ENCODE peak calls at places on chromosomes 12 and 14, in five cellular contexts. T, L, E, V and Q are unnamed samples.

GRCh38 chr12:53127169-53127568 is 23.9 kb downstream of the SOAT2 start:
- DNase-seq in T (no peak), L (no peak), E (no peak), V (no peak), Q (no peak)

GRCh38 chr12:56115329-56115728 is 1.1 kb upstream of the RPL41 start:
- DNase-seq in T (no peak), L (no peak), E (no peak), V (peak; percentile 23), Q (peak; percentile 47)

GRCh38 chr12:54002278-54002914 is 2.4 kb downstream of the HOXC9 start:
- DNase-seq in T (no peak), L (no peak), E (no peak), V (no peak), Q (no peak)

GRCh38 chr12:6863586-6864321 is 3.6 kb upstream of the TPI1 start:
- DNase-seq in T (no peak), L (no peak), E (no peak), V (no peak), Q (no peak)

GRCh38 chr12:65280306-65280705 is 1.8 kb downstream of the MSRB3 start:
- DNase-seq in T (no peak), L (no peak), E (no peak), V (no peak), Q (no peak)

GRCh38 chr14:35669782-35670181 is 135.8 kb downstream of the INSM2 start:
- DNase-seq in T (no peak), L (no peak), E (no peak), V (peak; percentile 46), Q (peak; percentile 97)

GRCh38 chr12:58750484-58750883 is 169.8 kb downstream of the LRIG3 start:
- DNase-seq in T (no peak), L (no peak), E (no peak), V (peak; percentile 96), Q (peak; percentile 79)

GRCh38 chr14:104140463-104141331 is 2.3 kb downstream of the KIF26A start:
- DNase-seq in T (no peak), L (no peak), E (no peak), V (no peak), Q (no peak)

GRCh38 chr12:68276400-68276930 is 23.1 kb upstream of the IL22 start:
- DNase-seq in T (no peak), L (no peak), E (no peak), V (no peak), Q (no peak)

GRCh38 chr12:67741234-67741633 is 92.7 kb downstream of the DYRK2 start:
- DNase-seq in T (no peak), L (no peak), E (no peak), V (no peak), Q (no peak)

GRCh38 chr12:71664411-71665108 is 459 bp downstream of the THAP2 start:
- DNase-seq in T (no peak), L (no peak), E (no peak), V (peak; percentile 12), Q (peak; percentile 28)

GRCh38 chr12:49260165-49260564 is 4.7 kb upstream of the TUBA1C start:
- DNase-seq in T (no peak), L (no peak), E (no peak), V (peak; percentile 39), Q (peak; percentile 82)

GRCh38 chr12:55227643-55228042 is 6.8 kb downstream of the OR10A7 start:
- DNase-seq in T (no peak), L (no peak), E (no peak), V (no peak), Q (peak; percentile 12)

GRCh38 chr12:51901121-51901812 is 6.0 kb upstream of the ACVRL1 start:
- DNase-seq in T (no peak), L (no peak), E (no peak), V (no peak), Q (no peak)

GRCh38 chr12:94207467-94208432 is 59.4 kb downstream of the PLXNC1 start:
- DNase-seq in T (peak; percentile 67), L (no peak), E (no peak), V (no peak), Q (no peak)

GRCh38 chr12:1800646-1801284 is 19.6 kb upstream of the LRTM2 start:
- DNase-seq in T (no peak), L (peak; percentile 57), E (no peak), V (no peak), Q (no peak)

GRCh38 chr12:44379827-44380226 is 496.3 kb downstream of the NELL2 start:
- DNase-seq in T (no peak), L (no peak), E (no peak), V (no peak), Q (peak; percentile 11)

GRCh38 chr14:65065719-65066118 is 36.6 kb downstream of the MAX start:
- DNase-seq in T (no peak), L (no peak), E (no peak), V (no peak), Q (peak; percentile 71)

GRCh38 chr12:117356048-117356447 is 5.4 kb downstream of the NOS1 start:
- DNase-seq in T (no peak), L (no peak), E (no peak), V (no peak), Q (peak; percentile 45)

GRCh38 chr12:113298472-113298817 is 36.5 kb downstream of the SLC8B1 start:
- DNase-seq in T (no peak), L (no peak), E (no peak), V (no peak), Q (no peak)

GRCh38 chr12:24489939-24490338 is 459.0 kb downstream of the BCAT1 start:
- DNase-seq in T (no peak), L (no peak), E (no peak), V (no peak), Q (no peak)

GRCh38 chr14:49506650-49507049 is 79.5 kb downstream of the RPS29 start:
- DNase-seq in T (no peak), L (no peak), E (no peak), V (no peak), Q (no peak)

GRCh38 chr14:25231006-25231405 is 181.1 kb upstream of the STXBP6 start:
- DNase-seq in T (no peak), L (peak; percentile 72), E (no peak), V (no peak), Q (no peak)

GRCh38 chr14:74169906-74170305 is 69.3 kb upstream of the VSX2 start:
- DNase-seq in T (no peak), L (no peak), E (no peak), V (no peak), Q (no peak)

GRCh38 chr12:94262228-94263010 is 114.0 kb downstream of the PLXNC1 start:
- DNase-seq in T (peak; percentile 83), L (no peak), E (no peak), V (peak; percentile 92), Q (peak; percentile 62)

GRCh38 chr12:33628087-33628486 is 188.5 kb upstream of the SYT10 start:
- DNase-seq in T (no peak), L (no peak), E (no peak), V (no peak), Q (peak; percentile 19)

GRCh38 chr14:54606178-54606577 is 39.2 kb downstream of the SAMD4A start:
- DNase-seq in T (no peak), L (no peak), E (no peak), V (peak; percentile 52), Q (no peak)

GRCh38 chr14:37973031-37973908 is 234.4 kb upstream of the SSTR1 start:
- DNase-seq in T (no peak), L (no peak), E (no peak), V (no peak), Q (no peak)

GRCh38 chr12:110741795-110742717 is 635 bp downstream of the PPP1CC start:
- DNase-seq in T (peak; percentile 41), L (peak; percentile 51), E (no peak), V (no peak), Q (peak; percentile 61)

GRCh38 chr12:57465747-57466505 is 6.3 kb downstream of the GLI1 start:
- DNase-seq in T (no peak), L (no peak), E (no peak), V (no peak), Q (no peak)

GRCh38 chr14:77284066-77284855 is 13.3 kb upstream of the NGB start:
- DNase-seq in T (no peak), L (no peak), E (no peak), V (no peak), Q (no peak)

GRCh38 chr12:27573972-27574371 is 50.0 kb downstream of the PPFIBP1 start:
- DNase-seq in T (no peak), L (no peak), E (no peak), V (peak; percentile 97), Q (peak; percentile 36)

GRCh38 chr14:51619551-51619950 is 32.2 kb upstream of the FRMD6 start:
- DNase-seq in T (no peak), L (no peak), E (no peak), V (no peak), Q (no peak)

GRCh38 chr12:12333407-12333831 is 16.6 kb downstream of the MANSC1 start:
- DNase-seq in T (no peak), L (peak; percentile 93), E (no peak), V (peak; percentile 98), Q (peak; percentile 50)

GRCh38 chr12:58424735-58425379 is 483.5 kb downstream of the ATP23 start:
- DNase-seq in T (no peak), L (no peak), E (no peak), V (no peak), Q (no peak)